ENCODE peak calls at places on chromosome 5, in six cellular contexts. One of them, this sample, is unnamed.
A peak's percentile ranks its signal among the peaks of the same experiment; 100 is the strongest.

GRCh38 chr5:146816775-146817387 is 61.7 kb downstream of the PPP2R2B start:
- DNase-seq in ACHN: no peak
- DNase-seq in anterior cingulate cortex: no peak
- DNase-seq in stimulated activated CD8-positive, alpha-beta memory T cell treated with anti-CD3 and anti-CD28 coated beads, Interleukin-15, amount 100 ng/mL, for 1 hour: no peak
- DNase-seq in M059J: no peak
- DNase-seq in central memory CD8-positive, alpha-beta T cell: no peak
- DNase-seq in this sample: no peak

GRCh38 chr5:10699987-10700386 is 61.0 kb downstream of the DAP start:
- DNase-seq in ACHN: no peak
- DNase-seq in anterior cingulate cortex: no peak
- DNase-seq in stimulated activated CD8-positive, alpha-beta memory T cell treated with anti-CD3 and anti-CD28 coated beads, Interleukin-15, amount 100 ng/mL, for 1 hour: no peak
- DNase-seq in M059J: no peak
- DNase-seq in central memory CD8-positive, alpha-beta T cell: no peak
- DNase-seq in this sample: no peak

GRCh38 chr5:45385321-45386058 is 310.7 kb downstream of the HCN1 start:
- DNase-seq in ACHN: peak; percentile 14
- DNase-seq in anterior cingulate cortex: no peak
- DNase-seq in stimulated activated CD8-positive, alpha-beta memory T cell treated with anti-CD3 and anti-CD28 coated beads, Interleukin-15, amount 100 ng/mL, for 1 hour: no peak
- DNase-seq in M059J: peak; percentile 94
- DNase-seq in central memory CD8-positive, alpha-beta T cell: no peak
- DNase-seq in this sample: peak; percentile 0

GRCh38 chr5:154366353-154366752 is 79.4 kb upstream of the SAP30L start:
- DNase-seq in ACHN: no peak
- DNase-seq in anterior cingulate cortex: no peak
- DNase-seq in stimulated activated CD8-positive, alpha-beta memory T cell treated with anti-CD3 and anti-CD28 coated beads, Interleukin-15, amount 100 ng/mL, for 1 hour: no peak
- DNase-seq in M059J: peak; percentile 56
- DNase-seq in central memory CD8-positive, alpha-beta T cell: no peak
- DNase-seq in this sample: peak; percentile 14

GRCh38 chr5:114367029-114367428 is 5.2 kb downstream of the KCNN2 start:
- DNase-seq in ACHN: no peak
- DNase-seq in anterior cingulate cortex: no peak
- DNase-seq in stimulated activated CD8-positive, alpha-beta memory T cell treated with anti-CD3 and anti-CD28 coated beads, Interleukin-15, amount 100 ng/mL, for 1 hour: no peak
- DNase-seq in M059J: peak; percentile 21
- DNase-seq in central memory CD8-positive, alpha-beta T cell: no peak
- DNase-seq in this sample: peak; percentile 10

GRCh38 chr5:72110401-72111013 is 3.2 kb downstream of the MAP1B start:
- DNase-seq in ACHN: no peak
- DNase-seq in anterior cingulate cortex: peak; percentile 7
- DNase-seq in stimulated activated CD8-positive, alpha-beta memory T cell treated with anti-CD3 and anti-CD28 coated beads, Interleukin-15, amount 100 ng/mL, for 1 hour: no peak
- DNase-seq in M059J: no peak
- DNase-seq in central memory CD8-positive, alpha-beta T cell: no peak
- DNase-seq in this sample: no peak

GRCh38 chr5:113331201-113331551 is 103.6 kb downstream of the TSSK1B start:
- DNase-seq in ACHN: no peak
- DNase-seq in anterior cingulate cortex: no peak
- DNase-seq in stimulated activated CD8-positive, alpha-beta memory T cell treated with anti-CD3 and anti-CD28 coated beads, Interleukin-15, amount 100 ng/mL, for 1 hour: no peak
- DNase-seq in M059J: peak; percentile 40
- DNase-seq in central memory CD8-positive, alpha-beta T cell: no peak
- DNase-seq in this sample: no peak

GRCh38 chr5:133825631-133826289 is 142.7 kb downstream of the C5orf15 start:
- DNase-seq in ACHN: no peak
- DNase-seq in anterior cingulate cortex: no peak
- DNase-seq in stimulated activated CD8-positive, alpha-beta memory T cell treated with anti-CD3 and anti-CD28 coated beads, Interleukin-15, amount 100 ng/mL, for 1 hour: no peak
- DNase-seq in M059J: no peak
- DNase-seq in central memory CD8-positive, alpha-beta T cell: peak; percentile 31
- DNase-seq in this sample: no peak

GRCh38 chr5:158877124-158877581 is 222.6 kb downstream of the EBF1 start:
- DNase-seq in ACHN: no peak
- DNase-seq in anterior cingulate cortex: no peak
- DNase-seq in stimulated activated CD8-positive, alpha-beta memory T cell treated with anti-CD3 and anti-CD28 coated beads, Interleukin-15, amount 100 ng/mL, for 1 hour: no peak
- DNase-seq in M059J: no peak
- DNase-seq in central memory CD8-positive, alpha-beta T cell: no peak
- DNase-seq in this sample: no peak

GRCh38 chr5:95958308-95959014 is 3.2 kb downstream of the ELL2 start:
- DNase-seq in ACHN: peak; percentile 8
- DNase-seq in anterior cingulate cortex: no peak
- DNase-seq in stimulated activated CD8-positive, alpha-beta memory T cell treated with anti-CD3 and anti-CD28 coated beads, Interleukin-15, amount 100 ng/mL, for 1 hour: no peak
- DNase-seq in M059J: peak; percentile 84
- DNase-seq in central memory CD8-positive, alpha-beta T cell: no peak
- DNase-seq in this sample: peak; percentile 74

GRCh38 chr5:102483736-102484135 is 15.1 kb downstream of the SLCO6A1 start:
- DNase-seq in ACHN: no peak
- DNase-seq in anterior cingulate cortex: no peak
- DNase-seq in stimulated activated CD8-positive, alpha-beta memory T cell treated with anti-CD3 and anti-CD28 coated beads, Interleukin-15, amount 100 ng/mL, for 1 hour: no peak
- DNase-seq in M059J: peak; percentile 9
- DNase-seq in central memory CD8-positive, alpha-beta T cell: no peak
- DNase-seq in this sample: peak; percentile 27

GRCh38 chr5:27083763-27084420 is 45.5 kb upstream of the CDH9 start:
- DNase-seq in ACHN: no peak
- DNase-seq in anterior cingulate cortex: no peak
- DNase-seq in stimulated activated CD8-positive, alpha-beta memory T cell treated with anti-CD3 and anti-CD28 coated beads, Interleukin-15, amount 100 ng/mL, for 1 hour: no peak
- DNase-seq in M059J: no peak
- DNase-seq in central memory CD8-positive, alpha-beta T cell: no peak
- DNase-seq in this sample: no peak

GRCh38 chr5:56525117-56525516 is 290.2 kb upstream of the MAP3K1 start:
- DNase-seq in ACHN: peak; percentile 48
- DNase-seq in anterior cingulate cortex: no peak
- DNase-seq in stimulated activated CD8-positive, alpha-beta memory T cell treated with anti-CD3 and anti-CD28 coated beads, Interleukin-15, amount 100 ng/mL, for 1 hour: no peak
- DNase-seq in M059J: peak; percentile 93
- DNase-seq in central memory CD8-positive, alpha-beta T cell: no peak
- DNase-seq in this sample: peak; percentile 88

This sample was measured in bronchial epithelial cell.